ENCODE peak calls at places on chromosomes 4 and X, in eight cellular contexts. One of them, this sample, is unnamed.

GRCh38 chr4:152488246-152488645 is 47.6 kb downstream of the FBXW7 start:
- DNase-seq in PC-3: no peak
- DNase-seq in left ventricle myocardium superior: no peak
- DNase-seq in T follicular helper cell: no peak
- DNase-seq in hepatic stellate cell: no peak
- DNase-seq in hypothalamus: no peak
- DNase-seq in fibroblast of mammary gland: no peak
- DNase-seq in HS-27A: no peak
- DNase-seq in this sample: no peak

GRCh38 chr4:139177049-139177887 is at the start of gene ELF2:
- DNase-seq in PC-3: peak
- DNase-seq in left ventricle myocardium superior: peak
- DNase-seq in T follicular helper cell: peak
- DNase-seq in hepatic stellate cell: peak
- DNase-seq in hypothalamus: peak
- DNase-seq in fibroblast of mammary gland: peak
- DNase-seq in HS-27A: peak
- DNase-seq in this sample: peak

GRCh38 chrX:49188468-49189076 is 2.4 kb upstream of the PRICKLE3 start:
- DNase-seq in PC-3: no peak
- DNase-seq in left ventricle myocardium superior: no peak
- DNase-seq in T follicular helper cell: no peak
- DNase-seq in hepatic stellate cell: no peak
- DNase-seq in hypothalamus: no peak
- DNase-seq in fibroblast of mammary gland: no peak
- DNase-seq in HS-27A: no peak
- DNase-seq in this sample: no peak

GRCh38 chr4:91304292-91304691 is 999.5 kb upstream of the GRID2 start:
- DNase-seq in PC-3: no peak
- DNase-seq in left ventricle myocardium superior: no peak
- DNase-seq in T follicular helper cell: no peak
- DNase-seq in hepatic stellate cell: no peak
- DNase-seq in hypothalamus: no peak
- DNase-seq in fibroblast of mammary gland: no peak
- DNase-seq in HS-27A: no peak
- DNase-seq in this sample: no peak

GRCh38 chrX:7083468-7084396 is 63.8 kb upstream of the STS start:
- DNase-seq in PC-3: peak
- DNase-seq in left ventricle myocardium superior: no peak
- DNase-seq in T follicular helper cell: peak
- DNase-seq in hepatic stellate cell: peak
- DNase-seq in hypothalamus: no peak
- DNase-seq in fibroblast of mammary gland: peak
- DNase-seq in HS-27A: peak
- DNase-seq in this sample: peak

GRCh38 chr4:47531241-47531953 is 46.3 kb downstream of the ATP10D start:
- DNase-seq in PC-3: peak
- DNase-seq in left ventricle myocardium superior: no peak
- DNase-seq in T follicular helper cell: no peak
- DNase-seq in hepatic stellate cell: peak
- DNase-seq in hypothalamus: no peak
- DNase-seq in fibroblast of mammary gland: peak
- DNase-seq in HS-27A: no peak
- DNase-seq in this sample: peak

GRCh38 chr4:158941321-158941720 is 161.6 kb upstream of the RAPGEF2 start:
- DNase-seq in PC-3: no peak
- DNase-seq in left ventricle myocardium superior: no peak
- DNase-seq in T follicular helper cell: no peak
- DNase-seq in hepatic stellate cell: no peak
- DNase-seq in hypothalamus: no peak
- DNase-seq in fibroblast of mammary gland: no peak
- DNase-seq in HS-27A: no peak
- DNase-seq in this sample: no peak

GRCh38 chr4:180695851-180696250 is 1547.4 kb upstream of the TENM3 start:
- DNase-seq in PC-3: no peak
- DNase-seq in left ventricle myocardium superior: no peak
- DNase-seq in T follicular helper cell: no peak
- DNase-seq in hepatic stellate cell: no peak
- DNase-seq in hypothalamus: no peak
- DNase-seq in fibroblast of mammary gland: peak
- DNase-seq in HS-27A: no peak
- DNase-seq in this sample: no peak

GRCh38 chr4:74364649-74365491 is at the start of gene EREG:
- DNase-seq in PC-3: no peak
- DNase-seq in left ventricle myocardium superior: peak
- DNase-seq in T follicular helper cell: no peak
- DNase-seq in hepatic stellate cell: peak
- DNase-seq in hypothalamus: no peak
- DNase-seq in fibroblast of mammary gland: peak
- DNase-seq in HS-27A: no peak
- DNase-seq in this sample: peak

GRCh38 chrX:39613997-39614679 is 483.6 kb downstream of the BCOR start:
- DNase-seq in PC-3: no peak
- DNase-seq in left ventricle myocardium superior: no peak
- DNase-seq in T follicular helper cell: no peak
- DNase-seq in hepatic stellate cell: no peak
- DNase-seq in hypothalamus: no peak
- DNase-seq in fibroblast of mammary gland: no peak
- DNase-seq in HS-27A: no peak
- DNase-seq in this sample: no peak

GRCh38 chrX:10393899-10394298 is 226.5 kb downstream of the MID1 start:
- DNase-seq in PC-3: peak
- DNase-seq in left ventricle myocardium superior: no peak
- DNase-seq in T follicular helper cell: no peak
- DNase-seq in hepatic stellate cell: no peak
- DNase-seq in hypothalamus: no peak
- DNase-seq in fibroblast of mammary gland: no peak
- DNase-seq in HS-27A: no peak
- DNase-seq in this sample: no peak

GRCh38 chr4:176054942-176055341 is 10.7 kb upstream of the WDR17 start:
- DNase-seq in PC-3: no peak
- DNase-seq in left ventricle myocardium superior: no peak
- DNase-seq in T follicular helper cell: no peak
- DNase-seq in hepatic stellate cell: no peak
- DNase-seq in hypothalamus: no peak
- DNase-seq in fibroblast of mammary gland: peak
- DNase-seq in HS-27A: no peak
- DNase-seq in this sample: no peak

GRCh38 chrX:52271212-52271611 is 86.5 kb downstream of the MAGED4 start:
- DNase-seq in PC-3: peak
- DNase-seq in left ventricle myocardium superior: no peak
- DNase-seq in T follicular helper cell: no peak
- DNase-seq in hepatic stellate cell: no peak
- DNase-seq in hypothalamus: no peak
- DNase-seq in fibroblast of mammary gland: peak
- DNase-seq in HS-27A: no peak
- DNase-seq in this sample: no peak

GRCh38 chr4:55733874-55734437 is 85.6 kb upstream of the EXOC1L start:
- DNase-seq in PC-3: peak
- DNase-seq in left ventricle myocardium superior: peak
- DNase-seq in T follicular helper cell: no peak
- DNase-seq in hepatic stellate cell: no peak
- DNase-seq in hypothalamus: no peak
- DNase-seq in fibroblast of mammary gland: peak
- DNase-seq in HS-27A: no peak
- DNase-seq in this sample: no peak

GRCh38 chr4:70721747-70722146 is at the start of gene RUFY3:
- DNase-seq in PC-3: no peak
- DNase-seq in left ventricle myocardium superior: no peak
- DNase-seq in T follicular helper cell: no peak
- DNase-seq in hepatic stellate cell: peak
- DNase-seq in hypothalamus: peak
- DNase-seq in fibroblast of mammary gland: peak
- DNase-seq in HS-27A: no peak
- DNase-seq in this sample: peak

GRCh38 chr4:2281575-2282343 is 19.9 kb upstream of the MXD4 start:
- DNase-seq in PC-3: no peak
- DNase-seq in left ventricle myocardium superior: peak
- DNase-seq in T follicular helper cell: peak
- DNase-seq in hepatic stellate cell: no peak
- DNase-seq in hypothalamus: no peak
- DNase-seq in fibroblast of mammary gland: no peak
- DNase-seq in HS-27A: no peak
- DNase-seq in this sample: no peak

GRCh38 chrX:147405764-147406163 is 506.0 kb upstream of the FMR1 start:
- DNase-seq in PC-3: no peak
- DNase-seq in left ventricle myocardium superior: no peak
- DNase-seq in T follicular helper cell: no peak
- DNase-seq in hepatic stellate cell: no peak
- DNase-seq in hypothalamus: no peak
- DNase-seq in fibroblast of mammary gland: no peak
- DNase-seq in HS-27A: no peak
- DNase-seq in this sample: no peak

GRCh38 chrX:50643525-50644137 is 170.4 kb downstream of the SHROOM4 start:
- DNase-seq in PC-3: no peak
- DNase-seq in left ventricle myocardium superior: peak
- DNase-seq in T follicular helper cell: no peak
- DNase-seq in hepatic stellate cell: no peak
- DNase-seq in hypothalamus: no peak
- DNase-seq in fibroblast of mammary gland: no peak
- DNase-seq in HS-27A: no peak
- DNase-seq in this sample: no peak

GRCh38 chr4:46648088-46648744 is 258.3 kb upstream of the GABRA2 start:
- DNase-seq in PC-3: peak
- DNase-seq in left ventricle myocardium superior: no peak
- DNase-seq in T follicular helper cell: no peak
- DNase-seq in hepatic stellate cell: peak
- DNase-seq in hypothalamus: no peak
- DNase-seq in fibroblast of mammary gland: peak
- DNase-seq in HS-27A: no peak
- DNase-seq in this sample: peak

GRCh38 chr4:159238631-159239030 is 135.8 kb downstream of the RAPGEF2 start:
- DNase-seq in PC-3: peak
- DNase-seq in left ventricle myocardium superior: no peak
- DNase-seq in T follicular helper cell: no peak
- DNase-seq in hepatic stellate cell: no peak
- DNase-seq in hypothalamus: no peak
- DNase-seq in fibroblast of mammary gland: no peak
- DNase-seq in HS-27A: no peak
- DNase-seq in this sample: no peak

This sample was measured in H54.